ENCODE peak calls at places on chromosomes 6 and 20, in nine cellular contexts. One of them, this sample, is unnamed.

GRCh38 chr20:728022-728944 is 40.0 kb downstream of the SLC52A3 start:
- DNase-seq in fibroblast of the conjunctiva: no peak
- DNase-seq in activated CD4-positive, alpha-beta memory T cell treated with anti-CD3 and anti-CD28 coated beads for 36 hours: peak
- DNase-seq in LHCN-M2: no peak
- DNase-seq in T-helper 17 cell: no peak
- DNase-seq in lung: no peak
- DNase-seq in effector CD4-positive, alpha-beta T cell: no peak
- DNase-seq in activated CD4-positive, alpha-beta T cell treated with anti-CD3 and anti-CD28 coated beads, Interleukin-2, amount 50 U/mL, for 4 hours: peak
- DNase-seq in kidney: no peak
- DNase-seq in this sample: no peak

GRCh38 chr6:132919476-132919875 is 105.1 kb downstream of the RPS12 start:
- DNase-seq in activated CD4-positive, alpha-beta T cell treated with anti-CD3 and anti-CD28 coated beads, Interleukin-2, amount 50 U/mL, for 4 hours: no peak
- DNase-seq in LHCN-M2: peak
- DNase-seq in activated CD4-positive, alpha-beta memory T cell treated with anti-CD3 and anti-CD28 coated beads for 36 hours: no peak
- DNase-seq in effector CD4-positive, alpha-beta T cell: no peak
- DNase-seq in fibroblast of the conjunctiva: peak
- DNase-seq in lung: peak
- DNase-seq in T-helper 17 cell: no peak
- DNase-seq in kidney: peak
- DNase-seq in this sample: peak

GRCh38 chr20:10419550-10420133 is 14.4 kb downstream of the MKKS start:
- DNase-seq in fibroblast of the conjunctiva: no peak
- DNase-seq in activated CD4-positive, alpha-beta memory T cell treated with anti-CD3 and anti-CD28 coated beads for 36 hours: no peak
- DNase-seq in kidney: no peak
- DNase-seq in effector CD4-positive, alpha-beta T cell: no peak
- DNase-seq in T-helper 17 cell: no peak
- DNase-seq in lung: no peak
- DNase-seq in activated CD4-positive, alpha-beta T cell treated with anti-CD3 and anti-CD28 coated beads, Interleukin-2, amount 50 U/mL, for 4 hours: no peak
- DNase-seq in LHCN-M2: no peak
- DNase-seq in this sample: no peak

GRCh38 chr6:170135821-170136471 is 154.9 kb downstream of the DLL1 start:
- DNase-seq in fibroblast of the conjunctiva: no peak
- DNase-seq in lung: no peak
- DNase-seq in LHCN-M2: no peak
- DNase-seq in effector CD4-positive, alpha-beta T cell: no peak
- DNase-seq in T-helper 17 cell: no peak
- DNase-seq in activated CD4-positive, alpha-beta memory T cell treated with anti-CD3 and anti-CD28 coated beads for 36 hours: peak
- DNase-seq in activated CD4-positive, alpha-beta T cell treated with anti-CD3 and anti-CD28 coated beads, Interleukin-2, amount 50 U/mL, for 4 hours: no peak
- DNase-seq in kidney: peak
- DNase-seq in this sample: no peak

GRCh38 chr20:4951299-4951698 is 50.0 kb downstream of the SLC23A2 start:
- DNase-seq in fibroblast of the conjunctiva: peak
- DNase-seq in activated CD4-positive, alpha-beta T cell treated with anti-CD3 and anti-CD28 coated beads, Interleukin-2, amount 50 U/mL, for 4 hours: no peak
- DNase-seq in effector CD4-positive, alpha-beta T cell: no peak
- DNase-seq in T-helper 17 cell: no peak
- DNase-seq in kidney: no peak
- DNase-seq in activated CD4-positive, alpha-beta memory T cell treated with anti-CD3 and anti-CD28 coated beads for 36 hours: no peak
- DNase-seq in LHCN-M2: peak
- DNase-seq in lung: no peak
- DNase-seq in this sample: no peak

GRCh38 chr6:151389640-151390275 is 1.6 kb downstream of the ZBTB2 start:
- DNase-seq in activated CD4-positive, alpha-beta memory T cell treated with anti-CD3 and anti-CD28 coated beads for 36 hours: peak
- DNase-seq in lung: peak
- DNase-seq in effector CD4-positive, alpha-beta T cell: no peak
- DNase-seq in kidney: peak
- DNase-seq in T-helper 17 cell: no peak
- DNase-seq in fibroblast of the conjunctiva: peak
- DNase-seq in activated CD4-positive, alpha-beta T cell treated with anti-CD3 and anti-CD28 coated beads, Interleukin-2, amount 50 U/mL, for 4 hours: peak
- DNase-seq in LHCN-M2: peak
- DNase-seq in this sample: peak

GRCh38 chr6:119484598-119484997 is 135.0 kb upstream of the MAN1A1 start:
- DNase-seq in lung: no peak
- DNase-seq in LHCN-M2: peak
- DNase-seq in activated CD4-positive, alpha-beta T cell treated with anti-CD3 and anti-CD28 coated beads, Interleukin-2, amount 50 U/mL, for 4 hours: no peak
- DNase-seq in fibroblast of the conjunctiva: peak
- DNase-seq in T-helper 17 cell: no peak
- DNase-seq in effector CD4-positive, alpha-beta T cell: no peak
- DNase-seq in activated CD4-positive, alpha-beta memory T cell treated with anti-CD3 and anti-CD28 coated beads for 36 hours: no peak
- DNase-seq in kidney: no peak
- DNase-seq in this sample: peak

GRCh38 chr20:53899351-53900167 is 170.8 kb downstream of the BCAS1 start:
- DNase-seq in effector CD4-positive, alpha-beta T cell: peak
- DNase-seq in activated CD4-positive, alpha-beta T cell treated with anti-CD3 and anti-CD28 coated beads, Interleukin-2, amount 50 U/mL, for 4 hours: peak
- DNase-seq in activated CD4-positive, alpha-beta memory T cell treated with anti-CD3 and anti-CD28 coated beads for 36 hours: peak
- DNase-seq in T-helper 17 cell: peak
- DNase-seq in fibroblast of the conjunctiva: no peak
- DNase-seq in lung: peak
- DNase-seq in kidney: no peak
- DNase-seq in LHCN-M2: peak
- DNase-seq in this sample: no peak

GRCh38 chr6:104995989-104996617 is 39.2 kb downstream of the LIN28B start:
- DNase-seq in activated CD4-positive, alpha-beta T cell treated with anti-CD3 and anti-CD28 coated beads, Interleukin-2, amount 50 U/mL, for 4 hours: no peak
- DNase-seq in lung: no peak
- DNase-seq in fibroblast of the conjunctiva: peak
- DNase-seq in T-helper 17 cell: no peak
- DNase-seq in activated CD4-positive, alpha-beta memory T cell treated with anti-CD3 and anti-CD28 coated beads for 36 hours: no peak
- DNase-seq in kidney: no peak
- DNase-seq in effector CD4-positive, alpha-beta T cell: no peak
- DNase-seq in LHCN-M2: peak
- DNase-seq in this sample: peak

GRCh38 chr20:41538810-41539596 is 79.2 kb downstream of the CHD6 start:
- DNase-seq in activated CD4-positive, alpha-beta T cell treated with anti-CD3 and anti-CD28 coated beads, Interleukin-2, amount 50 U/mL, for 4 hours: no peak
- DNase-seq in LHCN-M2: no peak
- DNase-seq in T-helper 17 cell: no peak
- DNase-seq in activated CD4-positive, alpha-beta memory T cell treated with anti-CD3 and anti-CD28 coated beads for 36 hours: no peak
- DNase-seq in lung: no peak
- DNase-seq in fibroblast of the conjunctiva: no peak
- DNase-seq in kidney: no peak
- DNase-seq in effector CD4-positive, alpha-beta T cell: no peak
- DNase-seq in this sample: no peak

GRCh38 chr6:154893927-154894326 is 101.2 kb upstream of the TIAM2 start:
- DNase-seq in activated CD4-positive, alpha-beta memory T cell treated with anti-CD3 and anti-CD28 coated beads for 36 hours: no peak
- DNase-seq in kidney: no peak
- DNase-seq in effector CD4-positive, alpha-beta T cell: no peak
- DNase-seq in lung: no peak
- DNase-seq in LHCN-M2: peak
- DNase-seq in fibroblast of the conjunctiva: no peak
- DNase-seq in activated CD4-positive, alpha-beta T cell treated with anti-CD3 and anti-CD28 coated beads, Interleukin-2, amount 50 U/mL, for 4 hours: no peak
- DNase-seq in T-helper 17 cell: no peak
- DNase-seq in this sample: no peak

GRCh38 chr20:32539817-32540675 is 45.1 kb downstream of the NOL4L start:
- DNase-seq in LHCN-M2: no peak
- DNase-seq in effector CD4-positive, alpha-beta T cell: peak
- DNase-seq in activated CD4-positive, alpha-beta T cell treated with anti-CD3 and anti-CD28 coated beads, Interleukin-2, amount 50 U/mL, for 4 hours: peak
- DNase-seq in T-helper 17 cell: peak
- DNase-seq in lung: no peak
- DNase-seq in fibroblast of the conjunctiva: no peak
- DNase-seq in activated CD4-positive, alpha-beta memory T cell treated with anti-CD3 and anti-CD28 coated beads for 36 hours: peak
- DNase-seq in kidney: no peak
- DNase-seq in this sample: no peak

GRCh38 chr20:11917663-11918062 is at the start of gene BTBD3:
- DNase-seq in lung: peak
- DNase-seq in effector CD4-positive, alpha-beta T cell: no peak
- DNase-seq in kidney: peak
- DNase-seq in LHCN-M2: peak
- DNase-seq in activated CD4-positive, alpha-beta memory T cell treated with anti-CD3 and anti-CD28 coated beads for 36 hours: no peak
- DNase-seq in fibroblast of the conjunctiva: peak
- DNase-seq in activated CD4-positive, alpha-beta T cell treated with anti-CD3 and anti-CD28 coated beads, Interleukin-2, amount 50 U/mL, for 4 hours: no peak
- DNase-seq in T-helper 17 cell: no peak
- DNase-seq in this sample: no peak

GRCh38 chr20:50728981-50729874 is 2.2 kb upstream of the PARD6B start:
- DNase-seq in lung: peak
- DNase-seq in effector CD4-positive, alpha-beta T cell: no peak
- DNase-seq in activated CD4-positive, alpha-beta T cell treated with anti-CD3 and anti-CD28 coated beads, Interleukin-2, amount 50 U/mL, for 4 hours: no peak
- DNase-seq in kidney: peak
- DNase-seq in fibroblast of the conjunctiva: no peak
- DNase-seq in LHCN-M2: no peak
- DNase-seq in activated CD4-positive, alpha-beta memory T cell treated with anti-CD3 and anti-CD28 coated beads for 36 hours: no peak
- DNase-seq in T-helper 17 cell: no peak
- DNase-seq in this sample: no peak

GRCh38 chr6:132190815-132191175 is 210.5 kb downstream of the MOXD1 start:
- DNase-seq in lung: no peak
- DNase-seq in activated CD4-positive, alpha-beta memory T cell treated with anti-CD3 and anti-CD28 coated beads for 36 hours: no peak
- DNase-seq in T-helper 17 cell: no peak
- DNase-seq in effector CD4-positive, alpha-beta T cell: no peak
- DNase-seq in kidney: no peak
- DNase-seq in activated CD4-positive, alpha-beta T cell treated with anti-CD3 and anti-CD28 coated beads, Interleukin-2, amount 50 U/mL, for 4 hours: no peak
- DNase-seq in LHCN-M2: peak
- DNase-seq in fibroblast of the conjunctiva: peak
- DNase-seq in this sample: peak

GRCh38 chr6:83958250-83958685 is 75.3 kb upstream of the MRAP2 start:
- DNase-seq in kidney: no peak
- DNase-seq in effector CD4-positive, alpha-beta T cell: no peak
- DNase-seq in LHCN-M2: peak
- DNase-seq in activated CD4-positive, alpha-beta memory T cell treated with anti-CD3 and anti-CD28 coated beads for 36 hours: no peak
- DNase-seq in fibroblast of the conjunctiva: no peak
- DNase-seq in T-helper 17 cell: no peak
- DNase-seq in lung: no peak
- DNase-seq in activated CD4-positive, alpha-beta T cell treated with anti-CD3 and anti-CD28 coated beads, Interleukin-2, amount 50 U/mL, for 4 hours: no peak
- DNase-seq in this sample: no peak

GRCh38 chr6:135170849-135171248 is 10.3 kb upstream of the MYB start:
- DNase-seq in kidney: no peak
- DNase-seq in fibroblast of the conjunctiva: no peak
- DNase-seq in lung: no peak
- DNase-seq in T-helper 17 cell: no peak
- DNase-seq in activated CD4-positive, alpha-beta T cell treated with anti-CD3 and anti-CD28 coated beads, Interleukin-2, amount 50 U/mL, for 4 hours: no peak
- DNase-seq in effector CD4-positive, alpha-beta T cell: no peak
- DNase-seq in activated CD4-positive, alpha-beta memory T cell treated with anti-CD3 and anti-CD28 coated beads for 36 hours: peak
- DNase-seq in LHCN-M2: peak
- DNase-seq in this sample: no peak

GRCh38 chr6:90079555-90080490 is 185.6 kb downstream of the GJA10 start:
- DNase-seq in effector CD4-positive, alpha-beta T cell: no peak
- DNase-seq in T-helper 17 cell: no peak
- DNase-seq in activated CD4-positive, alpha-beta memory T cell treated with anti-CD3 and anti-CD28 coated beads for 36 hours: peak
- DNase-seq in lung: no peak
- DNase-seq in activated CD4-positive, alpha-beta T cell treated with anti-CD3 and anti-CD28 coated beads, Interleukin-2, amount 50 U/mL, for 4 hours: peak
- DNase-seq in fibroblast of the conjunctiva: no peak
- DNase-seq in kidney: no peak
- DNase-seq in LHCN-M2: no peak
- DNase-seq in this sample: no peak

GRCh38 chr6:46262928-46263708 is 92.3 kb upstream of the ENPP5 start:
- DNase-seq in kidney: no peak
- DNase-seq in fibroblast of the conjunctiva: no peak
- DNase-seq in activated CD4-positive, alpha-beta memory T cell treated with anti-CD3 and anti-CD28 coated beads for 36 hours: no peak
- DNase-seq in LHCN-M2: no peak
- DNase-seq in T-helper 17 cell: no peak
- DNase-seq in effector CD4-positive, alpha-beta T cell: no peak
- DNase-seq in lung: no peak
- DNase-seq in activated CD4-positive, alpha-beta T cell treated with anti-CD3 and anti-CD28 coated beads, Interleukin-2, amount 50 U/mL, for 4 hours: no peak
- DNase-seq in this sample: no peak

GRCh38 chr6:11006060-11006459 is 38.0 kb downstream of the ELOVL2 start:
- DNase-seq in T-helper 17 cell: no peak
- DNase-seq in fibroblast of the conjunctiva: peak
- DNase-seq in effector CD4-positive, alpha-beta T cell: no peak
- DNase-seq in lung: no peak
- DNase-seq in kidney: no peak
- DNase-seq in LHCN-M2: peak
- DNase-seq in activated CD4-positive, alpha-beta T cell treated with anti-CD3 and anti-CD28 coated beads, Interleukin-2, amount 50 U/mL, for 4 hours: no peak
- DNase-seq in activated CD4-positive, alpha-beta memory T cell treated with anti-CD3 and anti-CD28 coated beads for 36 hours: no peak
- DNase-seq in this sample: no peak

GRCh38 chr6:63458480-63459115 is 113.7 kb upstream of the LOC128125822 start:
- DNase-seq in lung: no peak
- DNase-seq in activated CD4-positive, alpha-beta memory T cell treated with anti-CD3 and anti-CD28 coated beads for 36 hours: no peak
- DNase-seq in kidney: no peak
- DNase-seq in T-helper 17 cell: no peak
- DNase-seq in fibroblast of the conjunctiva: no peak
- DNase-seq in effector CD4-positive, alpha-beta T cell: no peak
- DNase-seq in activated CD4-positive, alpha-beta T cell treated with anti-CD3 and anti-CD28 coated beads, Interleukin-2, amount 50 U/mL, for 4 hours: no peak
- DNase-seq in LHCN-M2: no peak
- DNase-seq in this sample: no peak

GRCh38 chr6:143333081-143333480 is 117.4 kb downstream of the ADAT2 start:
- DNase-seq in effector CD4-positive, alpha-beta T cell: no peak
- DNase-seq in T-helper 17 cell: no peak
- DNase-seq in fibroblast of the conjunctiva: no peak
- DNase-seq in kidney: no peak
- DNase-seq in activated CD4-positive, alpha-beta memory T cell treated with anti-CD3 and anti-CD28 coated beads for 36 hours: no peak
- DNase-seq in LHCN-M2: peak
- DNase-seq in lung: no peak
- DNase-seq in activated CD4-positive, alpha-beta T cell treated with anti-CD3 and anti-CD28 coated beads, Interleukin-2, amount 50 U/mL, for 4 hours: no peak
- DNase-seq in this sample: no peak